ENCODE peak calls at places on chromosomes 6 and 20, in nine cellular contexts. O is pancreas, S is AG09309, A is astrocyte of the spinal cord, H is Peyer's patch, I is natural killer cell, Y is left ventricle myocardium inferior, R is cardiac fibroblast, M is OCI-LY7. T is an unnamed sample.
A peak's percentile ranks its signal among the peaks of the same experiment; 100 is the strongest.

GRCh38 chr6:71134929-71135642 is 153.5 kb upstream of the OGFRL1 start:
- DNase-seq in I (no peak), A (no peak), H (no peak), O (no peak), M (no peak), R (no peak), Y (no peak), S (no peak), T (no peak)

GRCh38 chr6:25050356-25050755 is 114.6 kb upstream of the RIPOR2 start:
- DNase-seq in I (no peak), Y (no peak), O (no peak), A (peak; percentile 77), S (no peak), R (peak; percentile 79), H (no peak), M (peak; percentile 67), T (peak; percentile 55)

GRCh38 chr6:53934013-53934412 is 139.2 kb downstream of the LRRC1 start:
- DNase-seq in H (no peak), O (no peak), I (no peak), S (no peak), Y (no peak), A (no peak), R (no peak), M (no peak), T (no peak)

GRCh38 chr6:106927531-106928398 is 46.8 kb downstream of the CD24 start:
- DNase-seq in R (peak; percentile 25), A (peak; percentile 51), O (peak; percentile 79), M (peak; percentile 70), I (no peak), S (no peak), Y (peak; percentile 16), H (peak; percentile 53), T (peak; percentile 26)

GRCh38 chr20:54218470-54218869 is 10.6 kb downstream of the PFDN4 start:
- DNase-seq in S (no peak), R (peak; percentile 31), O (no peak), A (no peak), Y (no peak), H (no peak), M (no peak), I (no peak), T (no peak)

GRCh38 chr6:121791396-121792315 is 356.2 kb downstream of the GJA1 start:
- DNase-seq in H (no peak), O (no peak), M (no peak), S (peak; percentile 53), I (no peak), A (no peak), Y (no peak), R (peak; percentile 83), T (no peak)

GRCh38 chr6:153312633-153313032 is 181.6 kb upstream of the RGS17 start:
- DNase-seq in A (peak; percentile 75), O (peak; percentile 71), R (peak; percentile 78), H (peak; percentile 47), I (no peak), S (peak; percentile 2), M (peak; percentile 26), Y (peak; percentile 16), T (peak; percentile 6)

GRCh38 chr6:106476326-106477105 is 116.0 kb downstream of the CRYBG1 start:
- DNase-seq in H (no peak), M (no peak), A (peak; percentile 45), Y (no peak), O (no peak), R (peak; percentile 64), I (no peak), S (no peak), T (no peak)

GRCh38 chr20:39019805-39020325 is 57.7 kb downstream of the DHX35 start:
- DNase-seq in I (no peak), Y (no peak), S (no peak), R (peak; percentile 22), M (no peak), O (no peak), H (no peak), A (no peak), T (peak; percentile 12)

GRCh38 chr6:43942011-43942442 is 172.0 kb downstream of the VEGFA start:
- DNase-seq in S (no peak), O (no peak), R (no peak), H (no peak), Y (no peak), A (no peak), M (no peak), I (no peak), T (no peak)

GRCh38 chr6:16196260-16196914 is 42.0 kb upstream of the GMPR start:
- DNase-seq in A (no peak), R (no peak), H (no peak), M (no peak), I (no peak), Y (no peak), S (no peak), O (no peak), T (no peak)

GRCh38 chr6:143742070-143742954 is 64.5 kb downstream of the PHACTR2 start:
- DNase-seq in Y (no peak), I (no peak), H (no peak), O (no peak), S (no peak), M (no peak), A (no peak), R (no peak), T (no peak)

GRCh38 chr20:63494420-63495166 is 4.3 kb downstream of the EEF1A2 start:
- DNase-seq in Y (peak; percentile 15), S (no peak), H (no peak), I (no peak), M (no peak), O (peak; percentile 58), A (no peak), R (no peak), T (no peak)

GRCh38 chr6:21023210-21023609 is 489.0 kb downstream of the CDKAL1 start:
- DNase-seq in O (no peak), A (no peak), S (no peak), I (no peak), R (no peak), M (no peak), Y (no peak), H (no peak), T (no peak)

GRCh38 chr6:21024621-21025020 is 490.4 kb downstream of the CDKAL1 start:
- DNase-seq in H (no peak), O (no peak), M (no peak), A (no peak), S (no peak), I (no peak), R (peak; percentile 70), Y (no peak), T (no peak)

GRCh38 chr6:21022343-21023107 is 488.3 kb downstream of the CDKAL1 start:
- DNase-seq in H (no peak), A (peak; percentile 86), Y (no peak), I (no peak), S (no peak), R (peak; percentile 89), O (no peak), M (no peak), T (peak; percentile 90)

DNA sequence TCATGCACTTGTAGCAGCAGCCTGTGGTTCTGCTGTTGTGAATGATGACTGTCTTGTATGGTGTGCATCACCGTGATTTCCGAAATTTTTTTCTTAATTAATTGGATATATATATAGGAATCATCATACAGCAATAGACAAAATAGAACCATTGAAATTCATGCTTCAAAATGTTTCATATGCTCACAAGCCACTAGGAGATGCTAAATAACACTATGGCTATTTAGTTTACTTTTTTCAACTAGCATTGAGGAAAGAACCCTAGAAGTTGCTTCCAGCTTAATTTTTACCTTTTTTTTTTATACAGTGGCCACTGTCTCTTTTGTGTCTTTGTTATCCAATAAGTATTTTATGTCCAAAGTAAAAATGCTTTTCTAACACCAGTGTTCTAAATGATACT is 485.4 kb downstream of the CDKAL1 start:
- DNase-seq in S (no peak), M (no peak), A (peak; percentile 29), O (no peak), I (no peak), Y (no peak), H (no peak), R (peak; percentile 50), T (no peak)
- TF ChIP-seq CTCF in S (peak; percentile 44), M (no peak), A (peak; percentile 39), O (no peak), I (no peak), Y (peak; percentile 28), H (no peak), R (peak; percentile 21), T (peak; percentile 29)

DNA sequence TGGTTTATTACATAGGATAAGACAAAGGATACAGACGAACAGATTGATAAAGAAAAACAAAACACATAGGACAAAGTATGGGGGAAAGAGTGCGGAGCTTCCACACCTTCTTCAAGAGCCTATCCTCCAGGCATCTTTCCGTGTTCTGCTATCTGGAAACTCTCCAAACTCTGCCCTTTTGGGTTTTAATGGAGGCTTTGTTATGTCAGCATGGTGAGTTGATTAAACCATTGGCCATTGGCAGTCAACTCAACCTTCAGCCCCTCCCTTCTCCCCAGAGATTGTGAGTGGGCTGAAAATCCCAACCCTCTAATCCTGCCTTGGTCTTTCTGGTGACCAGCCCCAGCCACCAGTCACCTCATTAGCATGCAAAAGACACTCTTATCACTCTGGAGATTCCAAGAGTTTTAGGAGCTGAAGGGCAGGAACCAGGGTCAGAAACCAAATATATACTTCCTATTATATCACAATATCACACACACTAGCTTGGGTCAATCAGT is 23.9 kb downstream of the HLA-DOB start:
- DNase-seq in H (no peak), R (no peak), I (no peak), M (no peak), S (no peak), Y (no peak), O (no peak), A (no peak), T (no peak)
- TF ChIP-seq CTCF in H (no peak), R (no peak), I (no peak), M (no peak), S (no peak), Y (no peak), O (no peak), A (no peak), T (no peak)

GRCh38 chr6:161748535-161749386 is 474.9 kb upstream of the AGPAT4 start:
- DNase-seq in S (no peak), A (no peak), M (peak; percentile 19), R (peak; percentile 16), Y (peak; percentile 29), O (peak; percentile 73), I (no peak), H (peak; percentile 55), T (no peak)
- TF ChIP-seq CTCF in S (peak; percentile 17), A (peak; percentile 61), M (peak; percentile 75), R (peak; percentile 18), Y (peak; percentile 59), O (peak; percentile 25), I (no peak), H (peak; percentile 27), T (peak; percentile 60)

GRCh38 chr20:33908868-33909267 is 84.8 kb upstream of the RALY start:
- DNase-seq in O (no peak), I (no peak), H (no peak), M (no peak), R (no peak), A (no peak), S (no peak), Y (no peak), T (no peak)

GRCh38 chr20:33909331-33909921 is 84.3 kb upstream of the RALY start:
- DNase-seq in O (no peak), M (no peak), S (peak; percentile 91), H (no peak), Y (no peak), A (peak; percentile 85), R (peak; percentile 99), I (no peak), T (peak; percentile 90)

GRCh38 chr20:33910529-33911327 is 83.0 kb upstream of the RALY start:
- DNase-seq in Y (no peak), I (no peak), M (peak; percentile 66), H (no peak), O (no peak), A (no peak), S (no peak), R (no peak), T (no peak)

GRCh38 chr20:33910056-33910455 is 83.7 kb upstream of the RALY start:
- DNase-seq in A (peak; percentile 63), H (no peak), I (no peak), S (no peak), O (no peak), M (no peak), R (peak; percentile 89), Y (no peak), T (peak; percentile 43)

GRCh38 chr20:33908351-33908750 is 85.4 kb upstream of the RALY start:
- DNase-seq in S (no peak), R (peak; percentile 56), Y (no peak), H (no peak), M (no peak), A (no peak), O (no peak), I (no peak), T (no peak)
- TF ChIP-seq CTCF in S (no peak), R (no peak), Y (no peak), H (no peak), M (no peak), A (no peak), O (no peak), I (no peak), T (no peak)